ENCODE peak calls at places on chromosome 7, in six cellular contexts. L, W, T, C, M and U are unnamed samples.
A peak's percentile ranks its signal among the peaks of the same experiment; 100 is the strongest.

GRCh38 chr7:95595825-95596182 is 512 bp downstream of the PDK4 start:
- DNase-seq in L (no peak), W (no peak), T (no peak), C (no peak), M (no peak), U (no peak)

GRCh38 chr7:33874943-33875342 is 30.4 kb upstream of the BMPER start:
- DNase-seq in L (peak; percentile 68), W (no peak), T (no peak), C (peak; percentile 33), M (no peak), U (no peak)

GRCh38 chr7:96973986-96974385 is 31.4 kb upstream of the DLX6 start:
- DNase-seq in L (peak; percentile 21), W (no peak), T (no peak), C (no peak), M (no peak), U (no peak)

GRCh38 chr7:18458830-18459229 is 36.7 kb upstream of the HDAC9 start:
- DNase-seq in L (no peak), W (no peak), T (no peak), C (no peak), M (no peak), U (no peak)

GRCh38 chr7:37987732-37988131 is 67.3 kb downstream of the EPDR1 start:
- DNase-seq in L (no peak), W (no peak), T (no peak), C (no peak), M (no peak), U (no peak)

GRCh38 chr7:74473116-74473515 is 19.4 kb downstream of the GTF2IRD1 start:
- DNase-seq in L (no peak), W (no peak), T (no peak), C (peak; percentile 70), M (no peak), U (peak; percentile 62)

GRCh38 chr7:151789380-151789947 is 87.5 kb downstream of the PRKAG2 start:
- DNase-seq in L (no peak), W (no peak), T (no peak), C (peak; percentile 13), M (no peak), U (no peak)

GRCh38 chr7:16078076-16078952 is 343.0 kb downstream of the CRPPA start:
- DNase-seq in L (peak; percentile 64), W (peak; percentile 64), T (no peak), C (no peak), M (no peak), U (peak; percentile 11)

GRCh38 chr7:47444376-47445098 is 137.4 kb downstream of the TNS3 start:
- DNase-seq in L (no peak), W (no peak), T (no peak), C (no peak), M (no peak), U (peak; percentile 54)

GRCh38 chr7:45881759-45882464 is 6.4 kb upstream of the IGFBP1 start:
- DNase-seq in L (peak; percentile 89), W (no peak), T (no peak), C (no peak), M (peak; percentile 50), U (no peak)

GRCh38 chr7:75646551-75647102 is 92.1 kb downstream of the HIP1 start:
- DNase-seq in L (no peak), W (no peak), T (no peak), C (no peak), M (no peak), U (peak; percentile 47)

GRCh38 chr7:100119701-100120517 is 475 bp downstream of the CNPY4 start:
- DNase-seq in L (peak; percentile 58), W (peak; percentile 86), T (peak; percentile 47), C (peak; percentile 58), M (peak; percentile 18), U (peak; percentile 83)

GRCh38 chr7:87596136-87596535 is 4.5 kb downstream of the ABCB1 start:
- DNase-seq in L (no peak), W (no peak), T (no peak), C (no peak), M (no peak), U (no peak)

GRCh38 chr7:76515999-76516443 is 5.7 kb downstream of the UPK3B start:
- DNase-seq in L (peak; percentile 23), W (no peak), T (peak; percentile 55), C (no peak), M (no peak), U (peak; percentile 89)

GRCh38 chr7:93212881-93213280 is 13.4 kb downstream of the HEPACAM2 start:
- DNase-seq in L (no peak), W (no peak), T (no peak), C (no peak), M (no peak), U (no peak)

GRCh38 chr7:2015251-2015871 is 217.4 kb downstream of the MAD1L1 start:
- DNase-seq in L (no peak), W (no peak), T (no peak), C (peak; percentile 21), M (no peak), U (peak; percentile 59)

GRCh38 chr7:99643464-99643863 is 26.7 kb downstream of the ZSCAN25 start:
- DNase-seq in L (no peak), W (no peak), T (no peak), C (no peak), M (no peak), U (no peak)

GRCh38 chr7:96212474-96212873 is 109.4 kb downstream of the SLC25A13 start:
- DNase-seq in L (no peak), W (no peak), T (no peak), C (no peak), M (no peak), U (no peak)

GRCh38 chr7:22572937-22573336 is 72.9 kb upstream of the STEAP1B start:
- DNase-seq in L (peak; percentile 81), W (no peak), T (no peak), C (no peak), M (peak; percentile 64), U (no peak)

GRCh38 chr7:139568813-139569490 is 45.5 kb downstream of the CLEC2L start:
- DNase-seq in L (no peak), W (no peak), T (no peak), C (no peak), M (no peak), U (no peak)

GRCh38 chr7:16695621-16696237 is 49.7 kb downstream of the BZW2 start:
- DNase-seq in L (peak; percentile 73), W (peak; percentile 57), T (peak; percentile 37), C (no peak), M (no peak), U (peak; percentile 19)

GRCh38 chr7:32191296-32191695 is 121.1 kb upstream of the PDE1C start:
- DNase-seq in L (peak; percentile 55), W (no peak), T (no peak), C (no peak), M (no peak), U (no peak)

GRCh38 chr7:12458520-12459131 is 55.0 kb upstream of the VWDE start:
- DNase-seq in L (peak; percentile 25), W (peak; percentile 49), T (no peak), C (no peak), M (no peak), U (peak; percentile 8)

GRCh38 chr7:115297651-115298050 is 375.8 kb downstream of the MDFIC start:
- DNase-seq in L (peak; percentile 64), W (no peak), T (peak; percentile 26), C (peak; percentile 24), M (no peak), U (no peak)

GRCh38 chr7:26461508-26461907 is 169.8 kb downstream of the SNX10 start:
- DNase-seq in L (no peak), W (no peak), T (no peak), C (no peak), M (no peak), U (no peak)
- H3K27me3 ChIP-seq in L (no peaks in the 10 kb centered on the region), W (no peaks in the 10 kb centered on the region), T (no peaks in the 10 kb centered on the region), C (no peaks in the 10 kb centered on the region), M (no peaks in the 10 kb centered on the region), U (no peaks in the 10 kb centered on the region)

GRCh38 chr7:148711191-148712102 is 12.7 kb downstream of the CUL1 start:
- DNase-seq in L (no peak), W (no peak), T (no peak), C (no peak), M (no peak), U (no peak)
- H3K4me3 ChIP-seq in L (no peak overlapping the region), W (no peak overlapping the region), T (no peak overlapping the region), C (no peak overlapping the region), M (no peak overlapping the region), U (no peak overlapping the region)

GRCh38 chr7:154647625-154648024 is 355.3 kb downstream of the PAXIP1 start:
- DNase-seq in L (no peak), W (no peak), T (no peak), C (no peak), M (no peak), U (no peak)
- H3K27me3 ChIP-seq in L (no peaks in the 10 kb centered on the region), W (no peaks in the 10 kb centered on the region), T (no peaks in the 10 kb centered on the region), C (no peaks in the 10 kb centered on the region), M (no peaks in the 10 kb centered on the region), U (no peaks in the 10 kb centered on the region)

GRCh38 chr7:128697301-128697905 is 25.3 kb downstream of the GARIN1A start:
- DNase-seq in L (peak; percentile 44), W (peak; percentile 88), T (peak; percentile 38), C (peak; percentile 50), M (peak; percentile 7), U (peak; percentile 89)
- H3K4me3 ChIP-seq in L (peak overlapping the region; percentile 60), W (peak overlapping the region; percentile 54), T (peak overlapping the region; percentile 34), C (peak overlapping the region; percentile 39), M (peak overlapping the region; percentile 47), U (peak overlapping the region; percentile 48)

GRCh38 chr7:157000741-157001653 is 9.5 kb downstream of the MNX1 start:
- DNase-seq in L (no peak), W (peak; percentile 38), T (peak; percentile 23), C (no peak), M (no peak), U (peak; percentile 49)

GRCh38 chr7:157003445-157004049 is 6.9 kb downstream of the MNX1 start:
- DNase-seq in L (no peak), W (peak; percentile 56), T (no peak), C (no peak), M (no peak), U (peak; percentile 82)

GRCh38 chr7:157001920-157002818 is 8.3 kb downstream of the MNX1 start:
- DNase-seq in L (no peak), W (peak; percentile 33), T (no peak), C (no peak), M (no peak), U (peak; percentile 57)

GRCh38 chr7:157004050-157004838 is 6.2 kb downstream of the MNX1 start:
- DNase-seq in L (peak; percentile 13), W (peak; percentile 84), T (no peak), C (no peak), M (no peak), U (peak; percentile 87)

DNA sequence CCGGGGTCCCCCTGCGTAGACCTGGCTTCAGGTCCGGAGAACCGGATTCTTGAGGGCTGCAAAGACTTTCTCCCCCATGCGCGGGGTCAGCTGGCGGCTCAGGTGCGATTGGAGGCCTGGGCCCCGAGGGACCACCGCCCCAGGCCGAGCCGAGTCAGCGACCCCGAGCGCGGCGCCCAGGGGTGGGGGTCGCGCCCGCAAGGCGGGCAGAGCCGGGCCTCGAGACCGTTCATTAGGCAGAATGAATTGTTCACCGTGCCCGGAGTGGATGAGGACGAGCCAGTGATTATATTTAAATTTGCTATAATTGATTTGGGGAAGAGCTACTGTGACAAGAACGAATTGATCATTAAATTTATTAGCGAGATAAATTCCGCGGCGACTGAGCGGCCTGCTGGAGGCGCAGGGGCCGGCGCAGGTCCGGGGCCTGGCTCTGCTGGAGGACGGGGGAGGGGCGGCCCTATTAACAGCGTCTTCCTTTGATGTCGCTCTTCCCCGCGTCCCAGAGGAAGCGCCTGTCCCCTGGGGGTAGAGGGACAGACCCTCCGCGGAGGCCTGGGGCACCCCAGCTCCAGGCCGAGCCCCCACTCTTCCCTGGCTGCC is 7.5 kb downstream of the MNX1 start:
- DNase-seq in L (no peak), W (peak; percentile 81), T (no peak), C (no peak), M (no peak), U (peak; percentile 91)
- H3K27me3 ChIP-seq in L (peaks cover 96% of the 10 kb centered on the region), W (peaks cover 100% of the 10 kb centered on the region), T (peaks cover 35% of the 10 kb centered on the region), C (peaks cover 97% of the 10 kb centered on the region), M (peaks cover 62% of the 10 kb centered on the region), U (peaks cover 97% of the 10 kb centered on the region)